ENCODE peak calls at places on chromosomes 5 and 9, in eight cellular contexts. A is hepatic stellate cell, B is dorsolateral prefrontal cortex, I is H7, S is pulmonary artery endothelial cell, E is NCI-H1092 treated with DMSO at 0.1 percent for 48 hours, C is B cell, U is activated gamma-delta T cell treated with Interleukin-2 at 50 U/mL for 16 hours. L is an unnamed sample.

GRCh38 chr5:43367909-43368648 is 44.1 kb downstream of the CCL28 start:
- DNase-seq in A (no peak), B (no peak), I (no peak), S (no peak), E (no peak), C (no peak), U (no peak), L (no peak)

GRCh38 chr5:29218138-29218537 is 1975.3 kb upstream of the CDH6 start:
- DNase-seq in A (no peak), B (no peak), I (no peak), S (no peak), E (peak; percentile 17), C (no peak), U (no peak), L (no peak)

GRCh38 chr5:139671096-139671841 is 23.1 kb downstream of the CXXC5 start:
- DNase-seq in A (peak; percentile 85), B (peak; percentile 90), I (peak; percentile 88), S (no peak), E (no peak), C (no peak), U (no peak), L (peak; percentile 29)

GRCh38 chr5:178991190-178992145 is 3.7 kb downstream of the GRM6 start:
- DNase-seq in A (no peak), B (no peak), I (no peak), S (no peak), E (no peak), C (no peak), U (no peak), L (no peak)

GRCh38 chr5:143176048-143176447 is 227.4 kb downstream of the NR3C1 start:
- DNase-seq in A (no peak), B (no peak), I (no peak), S (no peak), E (no peak), C (no peak), U (no peak), L (no peak)

GRCh38 chr5:154543380-154543779 is 65.4 kb upstream of the HAND1 start:
- DNase-seq in A (no peak), B (no peak), I (no peak), S (no peak), E (no peak), C (no peak), U (no peak), L (no peak)

GRCh38 chr9:112043423-112043822 is 131.7 kb downstream of the SUSD1 start:
- DNase-seq in A (no peak), B (no peak), I (no peak), S (no peak), E (no peak), C (no peak), U (no peak), L (no peak)

GRCh38 chr9:14251146-14252071 is 62.5 kb downstream of the NFIB start:
- DNase-seq in A (peak; percentile 31), B (peak; percentile 65), I (no peak), S (no peak), E (peak; percentile 32), C (no peak), U (no peak), L (no peak)